ENCODE peak calls at places on chromosomes 4 and X, in six cellular contexts. One of them, this sample, is unnamed.

GRCh38 chr4:55625835-55626234 is 10.3 kb downstream of the NMU start:
- DNase-seq in aorta: no peak
- DNase-seq in thyroid gland: no peak
- DNase-seq in CD4-positive, alpha-beta T cell: no peak
- DNase-seq in suprapubic skin: no peak
- DNase-seq in tibial artery: no peak
- DNase-seq in this sample: no peak

GRCh38 chr4:74230902-74231499 is 73.1 kb downstream of the MTHFD2L start:
- DNase-seq in aorta: no peak
- DNase-seq in thyroid gland: no peak
- DNase-seq in CD4-positive, alpha-beta T cell: no peak
- DNase-seq in suprapubic skin: no peak
- DNase-seq in tibial artery: no peak
- DNase-seq in this sample: no peak

GRCh38 chr4:107931775-107932321 is 499 bp downstream of the CYP2U1 start:
- DNase-seq in aorta: peak; percentile 78
- DNase-seq in thyroid gland: no peak
- DNase-seq in CD4-positive, alpha-beta T cell: peak; percentile 13
- DNase-seq in suprapubic skin: peak; percentile 75
- DNase-seq in tibial artery: peak; percentile 68
- DNase-seq in this sample: peak; percentile 48

GRCh38 chr4:146340798-146341197 is 126.5 kb downstream of the REELD1 start:
- DNase-seq in aorta: no peak
- DNase-seq in thyroid gland: no peak
- DNase-seq in CD4-positive, alpha-beta T cell: no peak
- DNase-seq in suprapubic skin: no peak
- DNase-seq in tibial artery: no peak
- DNase-seq in this sample: no peak

GRCh38 chrX:41689711-41690110 is 938 bp downstream of the GPR34 start:
- DNase-seq in aorta: no peak
- DNase-seq in thyroid gland: no peak
- DNase-seq in CD4-positive, alpha-beta T cell: no peak
- DNase-seq in suprapubic skin: no peak
- DNase-seq in tibial artery: no peak
- DNase-seq in this sample: no peak

GRCh38 chr4:49032440-49033161 is 46.5 kb downstream of the CWH43 start:
- DNase-seq in aorta: no peak
- DNase-seq in thyroid gland: no peak
- DNase-seq in CD4-positive, alpha-beta T cell: no peak
- DNase-seq in suprapubic skin: no peak
- DNase-seq in tibial artery: no peak
- DNase-seq in this sample: no peak

GRCh38 chr4:175386776-175387507 is 425.1 kb downstream of the GPM6A start:
- DNase-seq in aorta: no peak
- DNase-seq in thyroid gland: no peak
- DNase-seq in CD4-positive, alpha-beta T cell: no peak
- DNase-seq in suprapubic skin: no peak
- DNase-seq in tibial artery: no peak
- DNase-seq in this sample: no peak

GRCh38 chrX:118577041-118577440 is 81.4 kb downstream of the DOCK11 start:
- DNase-seq in aorta: peak; percentile 78
- DNase-seq in thyroid gland: peak; percentile 95
- DNase-seq in CD4-positive, alpha-beta T cell: no peak
- DNase-seq in suprapubic skin: no peak
- DNase-seq in tibial artery: no peak
- DNase-seq in this sample: no peak

GRCh38 chr4:130071746-130072145 is 975.8 kb downstream of the C4orf33 start:
- DNase-seq in aorta: no peak
- DNase-seq in thyroid gland: no peak
- DNase-seq in CD4-positive, alpha-beta T cell: no peak
- DNase-seq in suprapubic skin: no peak
- DNase-seq in tibial artery: no peak
- DNase-seq in this sample: no peak

GRCh38 chr4:103008875-103009729 is 10.4 kb downstream of the SLC9B1 start:
- DNase-seq in aorta: no peak
- DNase-seq in thyroid gland: no peak
- DNase-seq in CD4-positive, alpha-beta T cell: no peak
- DNase-seq in suprapubic skin: no peak
- DNase-seq in tibial artery: no peak
- DNase-seq in this sample: no peak

GRCh38 chr4:183716302-183716701 is 57.2 kb downstream of the TRAPPC11 start:
- DNase-seq in aorta: no peak
- DNase-seq in thyroid gland: peak; percentile 61
- DNase-seq in CD4-positive, alpha-beta T cell: no peak
- DNase-seq in suprapubic skin: no peak
- DNase-seq in tibial artery: no peak
- DNase-seq in this sample: no peak
- H3K27ac ChIP-seq in aorta: no peak overlapping the region
- H3K27ac ChIP-seq in thyroid gland: peak overlapping the region; percentile 69
- H3K27ac ChIP-seq in CD4-positive, alpha-beta T cell: no peak overlapping the region
- H3K27ac ChIP-seq in suprapubic skin: no peak overlapping the region
- H3K27ac ChIP-seq in tibial artery: no peak overlapping the region
- H3K27ac ChIP-seq in this sample: no peak overlapping the region

DNA sequence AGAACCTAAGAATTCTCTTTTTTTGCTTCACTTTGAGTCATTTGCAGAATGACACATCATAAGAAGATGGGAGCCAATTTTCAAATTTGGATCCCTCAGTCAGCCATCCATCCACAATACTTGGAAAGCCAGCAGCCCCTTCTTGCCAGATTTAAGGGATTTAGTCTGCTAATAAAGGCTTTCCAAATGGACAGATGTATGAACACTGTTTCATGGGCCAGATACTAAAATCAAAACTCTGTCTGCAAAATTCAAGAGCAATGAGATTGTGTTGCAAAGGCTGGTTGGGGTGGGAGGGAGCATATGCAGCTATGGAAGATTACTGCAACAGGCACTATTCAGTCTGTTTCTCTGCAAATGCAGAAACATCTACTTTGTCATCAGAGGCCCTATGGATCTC is 37.7 kb upstream of the KCNIP4 start:
- DNase-seq in aorta: no peak
- DNase-seq in thyroid gland: no peak
- DNase-seq in CD4-positive, alpha-beta T cell: no peak
- DNase-seq in suprapubic skin: no peak
- DNase-seq in tibial artery: no peak
- DNase-seq in this sample: no peak
- H3K27ac ChIP-seq in aorta: no peak overlapping the region
- H3K27ac ChIP-seq in thyroid gland: no peak overlapping the region
- H3K27ac ChIP-seq in CD4-positive, alpha-beta T cell: no peak overlapping the region
- H3K27ac ChIP-seq in suprapubic skin: no peak overlapping the region
- H3K27ac ChIP-seq in tibial artery: no peak overlapping the region
- H3K27ac ChIP-seq in this sample: no peak overlapping the region

GRCh38 chr4:54547299-54548097 is 110.3 kb upstream of the KIT start:
- DNase-seq in aorta: no peak
- DNase-seq in thyroid gland: no peak
- DNase-seq in CD4-positive, alpha-beta T cell: no peak
- DNase-seq in suprapubic skin: no peak
- DNase-seq in tibial artery: no peak
- DNase-seq in this sample: no peak
- H3K27ac ChIP-seq in aorta: no peak overlapping the region
- H3K27ac ChIP-seq in thyroid gland: no peak overlapping the region
- H3K27ac ChIP-seq in CD4-positive, alpha-beta T cell: no peak overlapping the region
- H3K27ac ChIP-seq in suprapubic skin: no peak overlapping the region
- H3K27ac ChIP-seq in tibial artery: no peak overlapping the region
- H3K27ac ChIP-seq in this sample: no peak overlapping the region

GRCh38 chrX:110414273-110414672 is 55.6 kb downstream of the RTL9 start:
- DNase-seq in aorta: no peak
- DNase-seq in thyroid gland: no peak
- DNase-seq in CD4-positive, alpha-beta T cell: no peak
- DNase-seq in suprapubic skin: no peak
- DNase-seq in tibial artery: no peak
- DNase-seq in this sample: no peak
- H3K27ac ChIP-seq in aorta: peak overlapping the region; percentile 71
- H3K27ac ChIP-seq in thyroid gland: no peak overlapping the region
- H3K27ac ChIP-seq in CD4-positive, alpha-beta T cell: no peak overlapping the region
- H3K27ac ChIP-seq in suprapubic skin: no peak overlapping the region
- H3K27ac ChIP-seq in tibial artery: no peak overlapping the region
- H3K27ac ChIP-seq in this sample: no peak overlapping the region